ENCODE peak calls at places on chromosomes 2 and 18, in six cellular contexts. N, A, O, D, L and W are unnamed samples.

GRCh38 chr2:65380243-65380642 is 52.2 kb downstream of the SPRED2 start:
- DNase-seq in N (no peak), A (no peak), O (no peak), D (no peak), L (no peak), W (no peak)

GRCh38 chr2:175926272-175926671 is 75.8 kb downstream of the LNPK start:
- DNase-seq in N (no peak), A (no peak), O (no peak), D (no peak), L (no peak), W (no peak)

GRCh38 chr2:241490825-241491505 is 17.4 kb downstream of the STK25 start:
- DNase-seq in N (no peak), A (no peak), O (no peak), D (no peak), L (no peak), W (no peak)

GRCh38 chr2:201127570-201127969 is 11.6 kb downstream of the CFLAR start:
- DNase-seq in N (peak), A (no peak), O (peak), D (no peak), L (no peak), W (peak)

GRCh38 chr2:75728614-75729419 is 18.1 kb upstream of the GCFC2 start:
- DNase-seq in N (no peak), A (no peak), O (peak), D (no peak), L (no peak), W (no peak)

GRCh38 chr2:54558188-54558975 is 102.3 kb downstream of the SPTBN1 start:
- DNase-seq in N (peak), A (no peak), O (peak), D (peak), L (peak), W (peak)

GRCh38 chr2:139241256-139241655 is 461.1 kb upstream of the NXPH2 start:
- DNase-seq in N (no peak), A (no peak), O (no peak), D (no peak), L (no peak), W (no peak)

GRCh38 chr18:75408554-75409506 is 18.7 kb downstream of the SMIM21 start:
- DNase-seq in N (no peak), A (no peak), O (no peak), D (no peak), L (peak), W (peak)